ENCODE peak calls at places on chromosomes 13 and 19, in seven cellular contexts. J, W, T, F, D, S and N are unnamed samples.
A peak's percentile ranks its signal among the peaks of the same experiment; 100 is the strongest.

GRCh38 chr13:89199138-89199537 is 1528.0 kb downstream of the SLITRK5 start:
- DNase-seq in J (no peak), W (no peak), T (no peak), F (no peak), D (no peak), S (peak; percentile 28), N (no peak)

GRCh38 chr19:49339364-49340068 is 4.3 kb downstream of the CD37 start:
- DNase-seq in J (peak; percentile 83), W (peak; percentile 88), T (peak; percentile 90), F (peak; percentile 87), D (peak; percentile 90), S (peak; percentile 93), N (peak; percentile 48)

GRCh38 chr13:27533155-27533643 is 82.8 kb upstream of the MTIF3 start:
- DNase-seq in J (peak; percentile 78), W (peak; percentile 42), T (peak; percentile 84), F (peak; percentile 93), D (peak; percentile 87), S (peak; percentile 80), N (peak; percentile 37)

GRCh38 chr19:4326837-4327251 is 11.8 kb downstream of the STAP2 start:
- DNase-seq in J (no peak), W (no peak), T (no peak), F (peak; percentile 39), D (no peak), S (no peak), N (no peak)

GRCh38 chr13:39417131-39417530 is 185.9 kb downstream of the LHFPL6 start:
- DNase-seq in J (no peak), W (no peak), T (no peak), F (no peak), D (no peak), S (no peak), N (no peak)

GRCh38 chr13:64459778-64460177 is 2770.4 kb downstream of the PCDH9 start:
- DNase-seq in J (no peak), W (no peak), T (no peak), F (no peak), D (no peak), S (peak; percentile 34), N (no peak)

GRCh38 chr13:45401306-45401705 is 16.9 kb downstream of the SLC25A30 start:
- DNase-seq in J (no peak), W (no peak), T (no peak), F (no peak), D (peak; percentile 13), S (no peak), N (no peak)

GRCh38 chr13:84843368-84843767 is 955.9 kb downstream of the SLITRK6 start:
- DNase-seq in J (no peak), W (no peak), T (no peak), F (no peak), D (no peak), S (peak; percentile 32), N (no peak)

GRCh38 chr19:5691205-5691929 is 1.3 kb downstream of the RPL36 start:
- DNase-seq in J (peak; percentile 68), W (peak; percentile 68), T (peak; percentile 81), F (peak; percentile 77), D (no peak), S (peak; percentile 48), N (no peak)

GRCh38 chr19:42279902-42280760 is 11.1 kb downstream of the CIC start:
- DNase-seq in J (peak; percentile 87), W (peak; percentile 95), T (peak; percentile 94), F (peak; percentile 94), D (peak; percentile 92), S (no peak), N (peak; percentile 91)

GRCh38 chr19:38265213-38265861 is 964 bp downstream of the SPINT2 start:
- DNase-seq in J (no peak), W (no peak), T (no peak), F (no peak), D (peak; percentile 41), S (peak; percentile 40), N (no peak)

GRCh38 chr13:108315273-108315672 is 45.8 kb downstream of the TNFSF13B start:
- DNase-seq in J (no peak), W (no peak), T (no peak), F (no peak), D (no peak), S (no peak), N (no peak)

GRCh38 chr13:56718791-56719190 is 421.9 kb upstream of the PRR20A start:
- DNase-seq in J (no peak), W (no peak), T (no peak), F (no peak), D (no peak), S (no peak), N (no peak)

GRCh38 chr13:20121154-20121515 is 39.7 kb downstream of the GJA3 start:
- DNase-seq in J (no peak), W (no peak), T (no peak), F (no peak), D (no peak), S (peak; percentile 50), N (no peak)
- H3K4me3 ChIP-seq in J (peak overlapping the region; percentile 39), W (no peak overlapping the region), T (peak overlapping the region; percentile 30), F (no peak overlapping the region), D (no peak overlapping the region), S (peak overlapping the region; percentile 68), N (no peak overlapping the region)

GRCh38 chr13:33262997-33263396 is 22.6 kb downstream of the STARD13 start:
- DNase-seq in J (no peak), W (no peak), T (no peak), F (no peak), D (no peak), S (no peak), N (no peak)
- TF ChIP-seq CTCF in J (no peak), W (no peak), T (peak; percentile 24), F (no peak), D (no peak), S (peak; percentile 40), N (peak; percentile 12)

GRCh38 chr13:98838776-98839175 is 86.3 kb upstream of the SLC15A1 start:
- DNase-seq in J (no peak), W (no peak), T (no peak), F (no peak), D (no peak), S (no peak), N (no peak)
- H3K36me3 ChIP-seq in J (no peaks in the 10 kb centered on the region), W (no peaks in the 10 kb centered on the region), T (peaks cover 21% of the 10 kb centered on the region), F (no peaks in the 10 kb centered on the region), D (peaks cover 13% of the 10 kb centered on the region), S (no peaks in the 10 kb centered on the region), N (no peaks in the 10 kb centered on the region)

GRCh38 chr19:33895366-33895765 is 98.7 kb downstream of the KCTD15 start:
- DNase-seq in J (no peak), W (no peak), T (no peak), F (no peak), D (no peak), S (no peak), N (no peak)
- H3K4me3 ChIP-seq in J (no peak overlapping the region), W (no peak overlapping the region), T (no peak overlapping the region), F (no peak overlapping the region), D (no peak overlapping the region), S (no peak overlapping the region), N (no peak overlapping the region)

GRCh38 chr13:44048326-44048725 is 168.6 kb downstream of the LACC1 start:
- DNase-seq in J (no peak), W (no peak), T (no peak), F (no peak), D (no peak), S (peak; percentile 46), N (no peak)

GRCh38 chr13:44049546-44049945 is 169.8 kb downstream of the LACC1 start:
- DNase-seq in J (no peak), W (no peak), T (no peak), F (no peak), D (no peak), S (no peak), N (no peak)

GRCh38 chr13:44051923-44052322 is 172.2 kb downstream of the LACC1 start:
- DNase-seq in J (no peak), W (no peak), T (no peak), F (no peak), D (no peak), S (peak; percentile 44), N (no peak)

GRCh38 chr13:44051405-44051804 is 171.7 kb downstream of the LACC1 start:
- DNase-seq in J (no peak), W (no peak), T (no peak), F (no peak), D (no peak), S (no peak), N (no peak)

GRCh38 chr13:44050450-44051063 is 170.9 kb downstream of the LACC1 start:
- DNase-seq in J (no peak), W (no peak), T (no peak), F (no peak), D (no peak), S (peak; percentile 62), N (no peak)
- TF ChIP-seq CTCF in J (peak; percentile 64), W (peak; percentile 77), T (peak; percentile 89), F (peak; percentile 73), D (peak; percentile 56), S (peak; percentile 61), N (peak; percentile 58)

GRCh38 chr13:114298866-114299265 is 15.4 kb upstream of the CHAMP1 start:
- DNase-seq in J (no peak), W (no peak), T (no peak), F (no peak), D (no peak), S (no peak), N (no peak)
- H3K36me3 ChIP-seq in J (peaks cover 4% of the 10 kb centered on the region), W (no peaks in the 10 kb centered on the region), T (peaks cover 55% of the 10 kb centered on the region), F (no peaks in the 10 kb centered on the region), D (peaks cover 43% of the 10 kb centered on the region), S (no peaks in the 10 kb centered on the region), N (peaks cover 13% of the 10 kb centered on the region)

GRCh38 chr13:76778906-76779305 is 107.3 kb downstream of the KCTD12 start:
- DNase-seq in J (no peak), W (no peak), T (no peak), F (no peak), D (no peak), S (no peak), N (no peak)
- H3K4me3 ChIP-seq in J (no peak overlapping the region), W (no peak overlapping the region), T (no peak overlapping the region), F (no peak overlapping the region), D (no peak overlapping the region), S (no peak overlapping the region), N (no peak overlapping the region)

GRCh38 chr19:11735375-11735774 is 3.4 kb downstream of the ZNF823 start:
- DNase-seq in J (no peak), W (no peak), T (no peak), F (no peak), D (no peak), S (peak; percentile 27), N (no peak)

GRCh38 chr19:11738746-11739620 is at the start of gene ZNF823:
- DNase-seq in J (peak; percentile 100), W (peak; percentile 100), T (peak; percentile 99), F (peak; percentile 100), D (peak; percentile 99), S (peak; percentile 100), N (peak; percentile 90)

GRCh38 chr19:11736696-11737095 is 2.0 kb downstream of the ZNF823 start:
- DNase-seq in J (no peak), W (peak; percentile 19), T (peak; percentile 26), F (peak; percentile 37), D (peak; percentile 28), S (peak; percentile 38), N (peak; percentile 42)

DNA sequence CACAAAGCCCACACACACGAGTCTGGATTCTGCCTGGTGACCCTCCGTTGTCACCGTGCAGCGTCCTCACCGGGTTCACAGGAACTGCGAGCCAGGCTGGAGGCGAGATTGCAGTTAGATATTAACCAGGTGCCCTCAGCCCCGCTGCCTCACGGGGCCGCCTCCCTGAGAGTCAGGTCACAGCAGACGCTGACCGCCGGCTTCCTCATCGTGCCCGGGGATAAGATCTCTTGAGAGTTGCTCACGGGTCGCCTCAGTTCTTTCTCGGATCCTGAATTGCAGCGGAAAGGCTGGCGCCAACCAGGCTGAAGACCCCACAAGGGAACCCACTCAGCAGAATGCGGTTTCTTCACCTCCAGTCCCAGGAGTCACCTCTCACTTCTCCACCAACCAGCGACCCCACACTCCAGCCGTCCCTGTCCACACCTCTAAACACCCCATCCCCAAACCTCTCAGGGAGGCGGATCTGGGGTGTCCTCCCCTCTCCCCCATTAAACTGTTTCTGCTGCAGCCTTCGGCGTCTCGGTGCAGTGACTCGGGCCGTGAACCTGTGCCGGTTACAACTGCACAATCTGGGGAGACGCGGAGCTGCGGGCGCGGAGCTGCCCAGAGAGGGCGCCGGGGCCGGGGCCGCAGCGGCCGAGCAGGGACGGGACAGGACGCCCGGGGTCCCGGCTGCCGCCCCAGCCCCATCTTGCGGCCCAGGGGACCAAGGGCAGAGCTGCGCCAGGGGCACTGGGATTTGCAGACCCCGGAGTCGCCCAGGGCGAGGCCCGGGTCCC is 591 bp downstream of the ZNF823 start:
- DNase-seq in J (peak; percentile 73), W (peak; percentile 23), T (peak; percentile 31), F (peak; percentile 45), D (peak; percentile 70), S (peak; percentile 65), N (peak; percentile 51)
- TF ChIP-seq CTCF in J (no peak), W (no peak), T (peak; percentile 9), F (no peak), D (no peak), S (no peak), N (no peak)